ENCODE peak calls at places on chromosomes 7 and 10, in ten cellular contexts. Z, P, N, Q, S, K, T, W, Y and E are unnamed samples.

GRCh38 chr10:93383562-93383981 is 98.6 kb downstream of the MYOF start:
- DNase-seq in Z (no peak), T (no peak), N (no peak), Q (no peak), Y (no peak), K (no peak), W (peak), P (peak), S (no peak), E (no peak)

GRCh38 chr7:105934577-105935185 is 28.4 kb upstream of the CDHR3 start:
- DNase-seq in N (no peak), P (peak), Y (no peak), T (no peak), K (peak), Q (no peak), Z (no peak), S (peak), W (peak), E (no peak)

GRCh38 chr7:1076184-1077072 is 11.5 kb upstream of the GPER1 start:
- DNase-seq in P (no peak), T (no peak), N (peak), Q (no peak), Z (no peak), W (no peak), S (no peak), Y (no peak), K (no peak), E (no peak)

GRCh38 chr10:15238553-15239335 is 70.3 kb upstream of the NMT2 start:
- DNase-seq in Z (no peak), S (no peak), K (no peak), T (peak), P (no peak), N (no peak), Y (no peak), Q (no peak), W (no peak), E (no peak)

GRCh38 chr10:97640868-97641811 is 669 bp downstream of the PI4K2A start:
- DNase-seq in K (no peak), W (no peak), Q (no peak), S (peak), N (peak), Y (no peak), P (peak), Z (peak), T (peak), E (peak)

GRCh38 chr10:79492256-79492655 is 20.1 kb upstream of the EIF5AL1 start:
- DNase-seq in Z (peak), S (no peak), W (no peak), P (no peak), N (peak), Y (no peak), T (no peak), K (no peak), Q (no peak), E (no peak)

GRCh38 chr7:32163141-32163806 is 93.1 kb upstream of the PDE1C start:
- DNase-seq in P (peak), S (no peak), W (peak), N (peak), K (peak), Z (no peak), Q (peak), T (no peak), Y (no peak), E (no peak)

GRCh38 chr7:6290345-6290744 is 17.9 kb upstream of the CYTH3 start:
- DNase-seq in T (no peak), Z (no peak), Q (no peak), Y (no peak), S (no peak), N (peak), P (no peak), K (no peak), W (no peak), E (no peak)

GRCh38 chr10:70341016-70341415 is 41.4 kb downstream of the LRRC20 start:
- DNase-seq in Q (no peak), S (no peak), N (no peak), K (no peak), P (no peak), Z (no peak), T (no peak), W (no peak), Y (no peak), E (no peak)

GRCh38 chr7:36264123-36264916 is 111.3 kb downstream of the EEPD1 start:
- DNase-seq in K (no peak), Q (no peak), Z (no peak), Y (no peak), S (no peak), P (peak), N (no peak), T (no peak), W (no peak), E (no peak)

GRCh38 chr7:140697447-140698143 is 1.1 kb downstream of the NDUFB2 start:
- DNase-seq in Q (no peak), Z (no peak), N (no peak), K (no peak), W (peak), S (no peak), T (no peak), P (peak), Y (no peak), E (no peak)

GRCh38 chr7:118079369-118079768 is 104.6 kb upstream of the LSM8 start:
- DNase-seq in T (no peak), P (peak), N (no peak), Q (no peak), W (no peak), Y (no peak), S (no peak), K (no peak), Z (no peak), E (no peak)

GRCh38 chr10:97256356-97256755 is 36.1 kb downstream of the ARHGAP19 start:
- DNase-seq in Z (no peak), Q (no peak), N (no peak), S (no peak), P (no peak), T (no peak), W (no peak), K (no peak), Y (no peak), E (no peak)

GRCh38 chr7:5494683-5495561 is 71.3 kb upstream of the TNRC18 start:
- DNase-seq in N (peak), S (peak), P (peak), W (no peak), K (peak), Z (peak), Q (peak), Y (peak), T (peak), E (peak)

GRCh38 chr7:79137942-79138341 is 315.5 kb downstream of the MAGI2 start:
- DNase-seq in S (no peak), T (no peak), K (no peak), W (peak), P (peak), Y (no peak), Z (no peak), Q (no peak), N (no peak), E (no peak)

DNA sequence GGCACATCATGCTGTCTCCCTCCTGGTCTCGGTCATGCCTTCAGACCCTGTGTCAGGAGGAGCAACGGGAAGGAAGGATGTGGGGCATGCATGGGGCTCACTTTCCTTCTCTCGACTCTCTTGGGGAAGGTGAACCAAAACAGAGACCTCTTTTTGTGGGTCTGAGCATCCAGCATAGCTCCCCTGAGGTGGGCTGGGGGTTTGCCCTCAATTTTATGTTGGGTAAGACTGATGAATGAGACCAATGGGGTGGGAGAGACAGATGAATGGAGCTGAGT is 2.6 kb downstream of the ACSL5 start:
- DNase-seq in P (no peak), K (no peak), Y (no peak), Z (no peak), T (no peak), S (no peak), N (no peak), Q (no peak), W (no peak), E (no peak)
- H3K4me3 ChIP-seq in P (no peak), K (peak), Y (peak), Z (peak), T (peak), S (no peak), N (peak), Q (no peak), W (no peak), E (peak)

DNA sequence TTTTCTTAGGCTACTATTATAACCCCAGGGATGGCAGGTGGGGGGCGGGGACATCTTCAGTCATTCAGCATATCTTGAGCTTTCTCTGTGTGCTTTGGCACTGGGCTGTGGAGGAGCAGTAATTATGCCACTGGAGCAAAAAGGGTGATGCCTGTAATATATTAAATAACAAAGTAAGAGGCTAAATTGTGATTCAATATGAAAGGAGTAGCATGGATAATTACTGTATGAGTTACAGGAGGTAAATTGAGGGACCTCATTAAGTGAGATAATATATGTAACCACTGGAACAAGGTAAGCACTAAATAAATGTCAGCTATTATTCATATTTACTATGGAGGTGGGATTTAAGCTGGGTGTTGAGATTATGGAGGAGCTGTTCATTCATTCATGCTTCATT is 3.3 kb upstream of the STN1 start:
- DNase-seq in P (no peak), Y (no peak), K (no peak), Z (no peak), T (no peak), W (no peak), S (no peak), Q (no peak), N (no peak), E (no peak)
- H3K4me3 ChIP-seq in P (no peak), Y (no peak), K (no peak), Z (no peak), T (no peak), W (no peak), S (no peak), Q (no peak), N (no peak), E (no peak)

GRCh38 chr10:75582102-75582501 is 150.7 kb downstream of the LRMDA start:
- DNase-seq in K (no peak), Q (no peak), N (no peak), S (no peak), P (no peak), Z (no peak), T (no peak), Y (no peak), W (no peak), E (no peak)
- H3K4me3 ChIP-seq in K (no peak), Q (no peak), N (no peak), S (no peak), P (no peak), Z (no peak), T (no peak), Y (no peak), W (no peak), E (no peak)

GRCh38 chr7:121872831-121873764 is at the start of gene PTPRZ1:
- DNase-seq in Y (peak), W (no peak), Z (peak), S (peak), Q (peak), K (no peak), P (peak), N (no peak), T (no peak), E (no peak)
- H3K4me3 ChIP-seq in Y (peak), W (peak), Z (peak), S (peak), Q (peak), K (peak), P (peak), N (peak), T (no peak), E (no peak)

GRCh38 chr7:53744361-53744760 is 708.9 kb downstream of the POM121L12 start:
- DNase-seq in Z (no peak), W (no peak), P (no peak), Q (no peak), Y (no peak), K (no peak), T (no peak), S (no peak), N (no peak), E (no peak)
- H3K4me3 ChIP-seq in Z (no peak), W (no peak), P (no peak), Q (no peak), Y (no peak), K (no peak), T (no peak), S (no peak), N (no peak), E (no peak)

DNA sequence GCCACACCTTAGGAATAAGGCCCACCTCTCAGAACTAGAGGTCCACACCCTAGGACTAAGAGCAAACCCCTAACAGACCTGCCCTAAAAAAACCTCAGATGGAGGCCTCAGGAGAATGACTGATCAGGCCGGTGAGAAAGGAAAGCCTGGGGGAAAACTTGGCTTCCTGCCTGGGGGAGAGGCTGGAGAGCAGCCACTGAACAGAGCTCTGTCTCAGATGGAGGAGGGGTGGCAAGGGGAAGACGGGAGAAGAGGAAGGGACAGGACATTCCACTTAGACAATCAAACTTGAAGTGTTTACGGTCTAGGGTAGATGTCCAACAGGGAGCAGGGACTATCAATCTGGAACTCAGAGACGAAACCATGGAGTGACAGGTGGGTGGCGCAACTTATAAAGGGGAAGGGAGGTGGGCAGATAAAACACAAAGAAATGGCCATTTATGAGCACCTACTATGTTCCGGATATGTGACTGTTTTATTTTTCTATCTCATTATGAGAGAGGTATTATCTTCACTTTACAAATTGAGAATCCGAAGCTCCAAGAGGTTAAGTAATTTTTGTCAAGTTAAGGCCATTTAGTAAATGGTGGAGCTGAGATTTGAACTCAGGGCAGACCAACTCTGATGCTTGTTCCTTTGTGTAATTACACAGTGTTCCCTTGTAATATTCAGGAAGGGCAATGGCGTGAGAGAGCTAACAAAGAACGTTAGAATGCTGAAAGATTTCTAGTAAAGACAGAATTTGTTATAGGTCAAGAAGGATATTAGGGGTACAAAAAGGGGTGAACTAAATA is 82.6 kb downstream of the DNMBP start:
- DNase-seq in N (no peak), W (no peak), T (no peak), Q (no peak), Z (peak), Y (no peak), S (peak), K (no peak), P (peak), E (no peak)
- H3K4me3 ChIP-seq in N (no peak), W (no peak), T (no peak), Q (peak), Z (no peak), Y (no peak), S (no peak), K (no peak), P (no peak), E (no peak)

DNA sequence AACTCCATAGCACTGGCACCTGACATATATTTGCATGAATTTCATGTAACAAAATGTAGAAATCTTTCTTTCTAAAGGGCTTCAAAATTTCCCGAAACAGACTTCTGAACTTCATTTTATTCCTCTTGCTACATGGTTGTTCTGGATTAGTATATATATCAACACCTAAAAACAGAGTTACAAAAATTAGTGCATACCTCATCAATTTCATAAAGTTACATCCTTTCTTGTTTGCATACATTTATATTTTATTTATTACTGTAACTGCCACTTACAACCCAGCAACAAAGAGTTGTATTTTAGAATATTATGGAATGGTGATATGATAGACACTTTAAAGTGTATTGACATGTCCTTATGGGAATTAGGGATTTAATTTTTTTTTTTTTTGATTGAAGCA is 2.0 kb upstream of the ITGB8 start:
- DNase-seq in Z (no peak), S (no peak), W (no peak), Y (no peak), P (no peak), T (no peak), N (no peak), K (no peak), Q (no peak), E (no peak)
- H3K4me3 ChIP-seq in Z (no peak), S (no peak), W (no peak), Y (no peak), P (no peak), T (no peak), N (no peak), K (no peak), Q (no peak), E (no peak)

DNA sequence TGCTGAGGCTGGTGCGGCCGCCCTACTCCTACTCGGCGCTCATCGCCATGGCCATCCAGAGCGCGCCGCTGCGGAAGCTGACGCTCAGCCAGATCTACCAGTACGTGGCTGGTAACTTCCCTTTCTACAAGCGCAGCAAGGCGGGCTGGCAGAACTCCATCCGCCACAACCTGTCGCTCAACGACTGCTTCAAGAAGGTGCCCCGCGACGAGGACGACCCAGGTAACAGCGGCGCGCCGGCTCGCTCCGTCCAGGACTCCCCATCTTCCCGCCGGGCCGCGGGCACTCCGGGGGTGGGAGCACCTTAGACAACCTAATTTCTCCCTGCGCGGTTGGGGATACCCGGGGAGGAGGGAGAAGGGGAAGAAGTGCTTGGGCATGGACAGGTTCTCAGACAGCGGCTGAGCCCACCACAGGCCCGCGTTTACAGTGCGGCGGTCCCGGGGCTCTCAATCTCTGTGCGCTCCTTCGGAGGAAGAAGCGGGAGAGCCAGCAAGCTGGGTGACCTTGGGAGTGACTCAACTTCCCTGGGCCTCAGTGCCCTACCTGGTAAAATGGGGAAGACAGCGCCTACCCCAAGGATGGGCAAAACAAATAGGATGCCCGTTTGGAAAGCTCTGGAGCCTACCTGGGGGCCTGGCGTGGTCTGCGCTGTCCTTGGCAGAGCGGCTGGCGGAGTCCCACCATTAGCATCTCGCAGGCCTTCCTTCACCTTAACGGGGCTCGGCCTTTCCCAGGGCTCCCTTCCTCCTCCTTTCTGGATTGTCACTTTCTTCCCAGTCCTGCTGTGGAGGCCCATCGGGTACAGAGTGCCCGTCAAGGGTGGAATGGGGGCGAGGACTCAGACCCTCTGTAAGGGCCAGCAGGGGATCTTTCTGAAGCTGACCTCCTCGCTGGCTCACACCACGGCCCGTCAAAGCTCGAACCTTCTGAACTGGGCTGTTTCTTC is 852 bp downstream of the FOXI2 start:
- DNase-seq in S (no peak), Z (no peak), P (no peak), K (no peak), W (no peak), Y (no peak), Q (no peak), N (no peak), T (no peak), E (no peak)
- H3K4me3 ChIP-seq in S (no peak), Z (peak), P (no peak), K (no peak), W (no peak), Y (peak), Q (no peak), N (peak), T (no peak), E (no peak)

DNA sequence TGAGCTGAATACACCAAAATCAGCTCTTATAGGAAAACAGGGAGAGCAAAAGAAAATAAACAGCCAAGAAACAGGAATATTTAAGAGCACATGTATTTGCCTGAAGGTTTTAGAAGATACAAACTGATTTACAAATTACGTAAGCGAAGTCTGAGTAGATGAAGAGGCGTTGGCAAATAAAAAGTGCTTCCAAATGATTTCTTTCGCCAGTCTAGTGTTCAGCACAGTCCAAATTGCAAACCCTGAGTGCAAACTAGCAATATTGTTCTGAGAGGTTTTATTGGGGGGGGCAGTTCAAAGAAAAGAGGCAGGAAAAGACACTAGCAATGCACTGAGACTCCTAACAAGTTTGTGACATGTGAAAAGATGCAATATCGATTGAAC is 8.1 kb downstream of the PRKAG2 start:
- DNase-seq in N (no peak), T (no peak), W (no peak), Z (no peak), Q (no peak), Y (no peak), S (no peak), K (no peak), P (peak), E (no peak)
- H3K4me3 ChIP-seq in N (no peak), T (no peak), W (no peak), Z (no peak), Q (no peak), Y (no peak), S (no peak), K (no peak), P (no peak), E (no peak)

GRCh38 chr10:28940158-28940888 is 263.0 kb downstream of the BAMBI start:
- DNase-seq in Z (no peak), S (no peak), P (no peak), W (no peak), K (no peak), Y (no peak), T (no peak), Q (peak), N (no peak), E (no peak)
- H3K4me3 ChIP-seq in Z (no peak), S (no peak), P (no peak), W (no peak), K (no peak), Y (no peak), T (no peak), Q (peak), N (no peak), E (no peak)